ENCODE peak calls at places on chromosomes 3 and 15, in six cellular contexts. One of them, this sample, is unnamed.
A peak's percentile ranks its signal among the peaks of the same experiment; 100 is the strongest.

GRCh38 chr15:72604794-72605193 is 49.7 kb upstream of the GOLGA6B start:
- DNase-seq in NCI-H1436 treated with DMSO at 0.1 percent for 48 hours: no peak
- DNase-seq in endothelial cell: peak; percentile 23
- DNase-seq in Peyer's patch: no peak
- DNase-seq in ELF-1: peak; percentile 80
- DNase-seq in NCI-H345: no peak
- DNase-seq in this sample: no peak

GRCh38 chr3:112847692-112848091 is 1.0 kb upstream of the CD200R1L start:
- DNase-seq in NCI-H1436 treated with DMSO at 0.1 percent for 48 hours: no peak
- DNase-seq in endothelial cell: no peak
- DNase-seq in Peyer's patch: peak; percentile 40
- DNase-seq in ELF-1: no peak
- DNase-seq in NCI-H345: no peak
- DNase-seq in this sample: no peak

GRCh38 chr3:56917740-56918568 is 116.2 kb upstream of the ARHGEF3 start:
- DNase-seq in NCI-H1436 treated with DMSO at 0.1 percent for 48 hours: no peak
- DNase-seq in endothelial cell: no peak
- DNase-seq in Peyer's patch: peak; percentile 63
- DNase-seq in ELF-1: no peak
- DNase-seq in NCI-H345: peak; percentile 13
- DNase-seq in this sample: no peak

GRCh38 chr3:106590259-106590658 is 721.4 kb upstream of the CBLB start:
- DNase-seq in NCI-H1436 treated with DMSO at 0.1 percent for 48 hours: no peak
- DNase-seq in endothelial cell: no peak
- DNase-seq in Peyer's patch: no peak
- DNase-seq in ELF-1: no peak
- DNase-seq in NCI-H345: no peak
- DNase-seq in this sample: no peak

GRCh38 chr3:97232635-97233034 is 418.2 kb downstream of the EPHA6 start:
- DNase-seq in NCI-H1436 treated with DMSO at 0.1 percent for 48 hours: peak; percentile 54
- DNase-seq in endothelial cell: no peak
- DNase-seq in Peyer's patch: no peak
- DNase-seq in ELF-1: no peak
- DNase-seq in NCI-H345: peak; percentile 4
- DNase-seq in this sample: no peak

GRCh38 chr15:93399121-93399520 is 310.1 kb upstream of the RGMA start:
- DNase-seq in NCI-H1436 treated with DMSO at 0.1 percent for 48 hours: no peak
- DNase-seq in endothelial cell: no peak
- DNase-seq in Peyer's patch: no peak
- DNase-seq in ELF-1: no peak
- DNase-seq in NCI-H345: no peak
- DNase-seq in this sample: no peak

GRCh38 chr3:39143051-39143885 is 10.1 kb downstream of the CSRNP1 start:
- DNase-seq in NCI-H1436 treated with DMSO at 0.1 percent for 48 hours: no peak
- DNase-seq in endothelial cell: no peak
- DNase-seq in Peyer's patch: no peak
- DNase-seq in ELF-1: no peak
- DNase-seq in NCI-H345: no peak
- DNase-seq in this sample: no peak

GRCh38 chr15:48393650-48394049 is 62.4 kb downstream of the DUT start:
- DNase-seq in NCI-H1436 treated with DMSO at 0.1 percent for 48 hours: no peak
- DNase-seq in endothelial cell: no peak
- DNase-seq in Peyer's patch: no peak
- DNase-seq in ELF-1: no peak
- DNase-seq in NCI-H345: no peak
- DNase-seq in this sample: peak; percentile 57

GRCh38 chr15:78056714-78057269 is 20.7 kb downstream of the TBC1D2B start:
- DNase-seq in NCI-H1436 treated with DMSO at 0.1 percent for 48 hours: no peak
- DNase-seq in endothelial cell: no peak
- DNase-seq in Peyer's patch: peak; percentile 43
- DNase-seq in ELF-1: no peak
- DNase-seq in NCI-H345: no peak
- DNase-seq in this sample: no peak

GRCh38 chr15:38474155-38474757 is 20.3 kb downstream of the FAM98B start:
- DNase-seq in NCI-H1436 treated with DMSO at 0.1 percent for 48 hours: peak; percentile 13
- DNase-seq in endothelial cell: peak; percentile 33
- DNase-seq in Peyer's patch: no peak
- DNase-seq in ELF-1: peak; percentile 25
- DNase-seq in NCI-H345: peak; percentile 9
- DNase-seq in this sample: no peak

GRCh38 chr15:27592036-27592725 is 506.9 kb downstream of the OCA2 start:
- DNase-seq in NCI-H1436 treated with DMSO at 0.1 percent for 48 hours: no peak
- DNase-seq in endothelial cell: peak; percentile 11
- DNase-seq in Peyer's patch: no peak
- DNase-seq in ELF-1: peak; percentile 18
- DNase-seq in NCI-H345: no peak
- DNase-seq in this sample: no peak

GRCh38 chr15:78978601-78979179 is 33.8 kb upstream of the CTSH start:
- DNase-seq in NCI-H1436 treated with DMSO at 0.1 percent for 48 hours: no peak
- DNase-seq in endothelial cell: no peak
- DNase-seq in Peyer's patch: no peak
- DNase-seq in ELF-1: no peak
- DNase-seq in NCI-H345: no peak
- DNase-seq in this sample: no peak

GRCh38 chr3:184399410-184399809 is 19.6 kb downstream of the CHRD start:
- DNase-seq in NCI-H1436 treated with DMSO at 0.1 percent for 48 hours: no peak
- DNase-seq in endothelial cell: no peak
- DNase-seq in Peyer's patch: no peak
- DNase-seq in ELF-1: no peak
- DNase-seq in NCI-H345: no peak
- DNase-seq in this sample: no peak

GRCh38 chr3:71172951-71173350 is 410.6 kb downstream of the FOXP1 start:
- DNase-seq in NCI-H1436 treated with DMSO at 0.1 percent for 48 hours: no peak
- DNase-seq in endothelial cell: no peak
- DNase-seq in Peyer's patch: no peak
- DNase-seq in ELF-1: no peak
- DNase-seq in NCI-H345: no peak
- DNase-seq in this sample: no peak

GRCh38 chr3:10666621-10667020 is 149.4 kb upstream of the SLC6A11 start:
- DNase-seq in NCI-H1436 treated with DMSO at 0.1 percent for 48 hours: no peak
- DNase-seq in endothelial cell: no peak
- DNase-seq in Peyer's patch: no peak
- DNase-seq in ELF-1: no peak
- DNase-seq in NCI-H345: no peak
- DNase-seq in this sample: peak; percentile 73

GRCh38 chr3:17805461-17805940 is 63.1 kb upstream of the TBC1D5 start:
- DNase-seq in NCI-H1436 treated with DMSO at 0.1 percent for 48 hours: no peak
- DNase-seq in endothelial cell: no peak
- DNase-seq in Peyer's patch: no peak
- DNase-seq in ELF-1: peak; percentile 48
- DNase-seq in NCI-H345: no peak
- DNase-seq in this sample: no peak